ENCODE peak calls at places on chromosomes 13 and 19, in eight cellular contexts. One of them, this sample, is unnamed.

GRCh38 chr13:112066624-112067004 is 335 bp upstream of the SOX1 start:
- DNase-seq in PC-9: no peak
- DNase-seq in GM23248: peak; percentile 34
- DNase-seq in IMR-90: no peak
- DNase-seq in tibial artery: no peak
- DNase-seq in mucosa of descending colon: no peak
- DNase-seq in tibial nerve: no peak
- DNase-seq in heart right ventricle: peak; percentile 57
- DNase-seq in this sample: peak; percentile 14

GRCh38 chr19:17762505-17763229 is 11.4 kb downstream of the FCHO1 start:
- DNase-seq in PC-9: peak; percentile 28
- DNase-seq in GM23248: peak; percentile 57
- DNase-seq in heart right ventricle: no peak
- DNase-seq in IMR-90: peak; percentile 62
- DNase-seq in mucosa of descending colon: no peak
- DNase-seq in tibial artery: no peak
- DNase-seq in tibial nerve: no peak
- DNase-seq in this sample: peak; percentile 79

GRCh38 chr13:48739346-48740037 is 85.8 kb downstream of the CYSLTR2 start:
- DNase-seq in mucosa of descending colon: no peak
- DNase-seq in heart right ventricle: no peak
- DNase-seq in tibial nerve: no peak
- DNase-seq in PC-9: no peak
- DNase-seq in IMR-90: peak; percentile 47
- DNase-seq in tibial artery: no peak
- DNase-seq in GM23248: no peak
- DNase-seq in this sample: peak; percentile 53

GRCh38 chr19:570315-570714 is 2.1 kb upstream of the BSG start:
- DNase-seq in tibial artery: no peak
- DNase-seq in GM23248: no peak
- DNase-seq in PC-9: peak; percentile 34
- DNase-seq in heart right ventricle: no peak
- DNase-seq in mucosa of descending colon: peak; percentile 69
- DNase-seq in IMR-90: no peak
- DNase-seq in tibial nerve: no peak
- DNase-seq in this sample: no peak

GRCh38 chr13:79631260-79631659 is 150.3 kb downstream of the NDFIP2 start:
- DNase-seq in tibial nerve: no peak
- DNase-seq in GM23248: peak; percentile 94
- DNase-seq in IMR-90: peak; percentile 49
- DNase-seq in mucosa of descending colon: no peak
- DNase-seq in tibial artery: no peak
- DNase-seq in PC-9: peak; percentile 59
- DNase-seq in heart right ventricle: peak; percentile 7
- DNase-seq in this sample: peak; percentile 61

GRCh38 chr13:111954681-111955411 is 112.1 kb upstream of the SOX1 start:
- DNase-seq in heart right ventricle: no peak
- DNase-seq in IMR-90: no peak
- DNase-seq in mucosa of descending colon: no peak
- DNase-seq in tibial artery: no peak
- DNase-seq in PC-9: no peak
- DNase-seq in tibial nerve: no peak
- DNase-seq in GM23248: no peak
- DNase-seq in this sample: no peak

GRCh38 chr13:111187879-111188643 is 73.0 kb downstream of the ARHGEF7 start:
- DNase-seq in GM23248: peak; percentile 40
- DNase-seq in PC-9: peak; percentile 27
- DNase-seq in mucosa of descending colon: no peak
- DNase-seq in heart right ventricle: no peak
- DNase-seq in tibial nerve: no peak
- DNase-seq in IMR-90: peak; percentile 67
- DNase-seq in tibial artery: no peak
- DNase-seq in this sample: peak; percentile 58

GRCh38 chr13:105918842-105919741 is 616.4 kb downstream of the EFNB2 start:
- DNase-seq in tibial artery: no peak
- DNase-seq in mucosa of descending colon: peak; percentile 83
- DNase-seq in IMR-90: peak; percentile 82
- DNase-seq in PC-9: peak; percentile 79
- DNase-seq in GM23248: peak; percentile 51
- DNase-seq in tibial nerve: no peak
- DNase-seq in heart right ventricle: no peak
- DNase-seq in this sample: peak; percentile 76

GRCh38 chr19:31541396-31541795 is 192.2 kb upstream of the TSHZ3 start:
- DNase-seq in GM23248: no peak
- DNase-seq in IMR-90: no peak
- DNase-seq in heart right ventricle: no peak
- DNase-seq in PC-9: no peak
- DNase-seq in tibial nerve: no peak
- DNase-seq in mucosa of descending colon: no peak
- DNase-seq in tibial artery: no peak
- DNase-seq in this sample: no peak

GRCh38 chr19:32661318-32661717 is 13.7 kb downstream of the ANKRD27 start:
- DNase-seq in heart right ventricle: no peak
- DNase-seq in tibial artery: no peak
- DNase-seq in PC-9: no peak
- DNase-seq in GM23248: no peak
- DNase-seq in IMR-90: no peak
- DNase-seq in tibial nerve: no peak
- DNase-seq in mucosa of descending colon: peak; percentile 5
- DNase-seq in this sample: no peak

GRCh38 chr13:90564096-90564495 is 783.4 kb upstream of the MIR17HG start:
- DNase-seq in PC-9: no peak
- DNase-seq in mucosa of descending colon: no peak
- DNase-seq in tibial artery: no peak
- DNase-seq in heart right ventricle: no peak
- DNase-seq in GM23248: no peak
- DNase-seq in IMR-90: no peak
- DNase-seq in tibial nerve: no peak
- DNase-seq in this sample: no peak

GRCh38 chr13:90565985-90566713 is 781.3 kb upstream of the MIR17HG start:
- DNase-seq in tibial artery: no peak
- DNase-seq in PC-9: no peak
- DNase-seq in IMR-90: no peak
- DNase-seq in mucosa of descending colon: no peak
- DNase-seq in GM23248: no peak
- DNase-seq in tibial nerve: no peak
- DNase-seq in heart right ventricle: no peak
- DNase-seq in this sample: no peak

GRCh38 chr13:90564566-90564965 is 782.9 kb upstream of the MIR17HG start:
- DNase-seq in PC-9: no peak
- DNase-seq in tibial nerve: no peak
- DNase-seq in heart right ventricle: no peak
- DNase-seq in IMR-90: no peak
- DNase-seq in mucosa of descending colon: no peak
- DNase-seq in GM23248: no peak
- DNase-seq in tibial artery: no peak
- DNase-seq in this sample: no peak

GRCh38 chr13:90568165-90568564 is 779.3 kb upstream of the MIR17HG start:
- DNase-seq in PC-9: no peak
- DNase-seq in heart right ventricle: no peak
- DNase-seq in GM23248: no peak
- DNase-seq in tibial artery: no peak
- DNase-seq in mucosa of descending colon: no peak
- DNase-seq in tibial nerve: no peak
- DNase-seq in IMR-90: no peak
- DNase-seq in this sample: no peak

DNA sequence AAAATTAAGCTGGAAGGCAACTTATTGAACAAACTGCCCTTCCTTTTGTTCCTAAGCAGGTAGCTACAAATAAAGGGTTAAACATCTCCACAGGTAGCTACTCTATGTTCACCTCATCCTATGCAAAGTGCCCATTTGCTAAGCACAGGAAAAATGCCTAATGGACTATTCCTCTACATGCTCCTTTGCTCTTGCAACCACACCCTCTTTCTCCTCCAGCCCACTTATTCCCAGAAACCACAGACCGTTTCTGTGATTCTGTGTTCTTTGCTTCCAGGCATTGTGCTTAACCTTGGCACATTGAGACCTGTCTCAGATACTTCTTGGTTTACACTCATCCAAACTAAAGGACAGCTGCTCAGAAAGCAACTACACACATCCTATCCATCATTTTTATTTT is 785.1 kb upstream of the MIR17HG start:
- DNase-seq in heart right ventricle: no peak
- DNase-seq in mucosa of descending colon: no peak
- DNase-seq in IMR-90: no peak
- DNase-seq in tibial artery: no peak
- DNase-seq in GM23248: no peak
- DNase-seq in tibial nerve: no peak
- DNase-seq in PC-9: no peak
- DNase-seq in this sample: no peak
- H3K4me1 ChIP-seq in heart right ventricle: no peaks in the 10 kb centered on the region
- H3K4me1 ChIP-seq in mucosa of descending colon: no peaks in the 10 kb centered on the region
- H3K4me1 ChIP-seq in IMR-90: no peaks in the 10 kb centered on the region
- H3K4me1 ChIP-seq in tibial artery: no peaks in the 10 kb centered on the region
- H3K4me1 ChIP-seq in GM23248: no peaks in the 10 kb centered on the region
- H3K4me1 ChIP-seq in tibial nerve: no peaks in the 10 kb centered on the region
- H3K4me1 ChIP-seq in PC-9: no peaks in the 10 kb centered on the region
- H3K4me1 ChIP-seq in this sample: no peaks in the 10 kb centered on the region

DNA sequence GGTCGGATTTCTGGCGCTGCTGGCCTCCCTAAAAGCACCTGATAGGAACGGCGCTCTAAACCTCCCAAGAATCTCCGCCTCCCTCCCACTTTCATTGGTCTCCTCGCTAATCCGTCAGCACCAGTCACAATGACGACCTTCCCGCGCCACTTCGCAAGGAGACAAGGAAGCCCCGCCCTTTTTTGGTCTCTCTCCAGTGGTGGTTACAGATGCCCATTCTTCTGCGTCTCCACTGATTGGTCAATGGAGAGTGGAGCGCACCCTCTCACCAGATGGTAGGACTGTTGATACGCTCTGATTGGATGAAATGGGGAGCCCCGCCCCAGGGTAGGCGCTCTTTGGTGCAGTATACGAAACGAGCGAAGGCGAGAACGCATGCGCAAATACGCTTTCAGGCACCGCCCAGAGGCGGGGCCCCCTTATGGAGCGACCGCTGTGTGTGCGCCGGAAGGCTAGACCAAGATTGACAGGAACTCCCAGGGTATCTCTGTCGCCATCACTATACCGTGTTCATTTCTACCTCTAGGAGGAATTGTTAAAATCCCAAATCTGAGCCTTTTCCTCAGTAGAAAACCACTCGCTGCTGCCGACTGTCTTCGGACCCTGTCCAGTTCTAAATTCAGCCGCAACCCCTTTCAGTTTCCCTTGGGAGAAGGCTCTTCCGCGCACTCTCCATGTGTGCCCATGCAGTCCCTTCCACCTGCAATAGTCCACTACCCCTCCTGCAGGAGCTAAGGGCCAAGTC is 617 bp upstream of the HNRNPL start:
- DNase-seq in tibial nerve: peak; percentile 100
- DNase-seq in mucosa of descending colon: peak; percentile 99
- DNase-seq in tibial artery: peak; percentile 100
- DNase-seq in PC-9: peak; percentile 99
- DNase-seq in GM23248: peak; percentile 100
- DNase-seq in heart right ventricle: peak; percentile 100
- DNase-seq in IMR-90: peak; percentile 100
- DNase-seq in this sample: peak; percentile 100
- H3K4me1 ChIP-seq in tibial nerve: peaks cover 33% of the 10 kb centered on the region
- H3K4me1 ChIP-seq in mucosa of descending colon: peaks cover 27% of the 10 kb centered on the region
- H3K4me1 ChIP-seq in tibial artery: no peaks in the 10 kb centered on the region
- H3K4me1 ChIP-seq in PC-9: peaks cover 35% of the 10 kb centered on the region
- H3K4me1 ChIP-seq in GM23248: peaks cover 13% of the 10 kb centered on the region
- H3K4me1 ChIP-seq in heart right ventricle: peaks cover 17% of the 10 kb centered on the region
- H3K4me1 ChIP-seq in IMR-90: peaks cover 15% of the 10 kb centered on the region
- H3K4me1 ChIP-seq in this sample: peaks cover 30% of the 10 kb centered on the region

DNA sequence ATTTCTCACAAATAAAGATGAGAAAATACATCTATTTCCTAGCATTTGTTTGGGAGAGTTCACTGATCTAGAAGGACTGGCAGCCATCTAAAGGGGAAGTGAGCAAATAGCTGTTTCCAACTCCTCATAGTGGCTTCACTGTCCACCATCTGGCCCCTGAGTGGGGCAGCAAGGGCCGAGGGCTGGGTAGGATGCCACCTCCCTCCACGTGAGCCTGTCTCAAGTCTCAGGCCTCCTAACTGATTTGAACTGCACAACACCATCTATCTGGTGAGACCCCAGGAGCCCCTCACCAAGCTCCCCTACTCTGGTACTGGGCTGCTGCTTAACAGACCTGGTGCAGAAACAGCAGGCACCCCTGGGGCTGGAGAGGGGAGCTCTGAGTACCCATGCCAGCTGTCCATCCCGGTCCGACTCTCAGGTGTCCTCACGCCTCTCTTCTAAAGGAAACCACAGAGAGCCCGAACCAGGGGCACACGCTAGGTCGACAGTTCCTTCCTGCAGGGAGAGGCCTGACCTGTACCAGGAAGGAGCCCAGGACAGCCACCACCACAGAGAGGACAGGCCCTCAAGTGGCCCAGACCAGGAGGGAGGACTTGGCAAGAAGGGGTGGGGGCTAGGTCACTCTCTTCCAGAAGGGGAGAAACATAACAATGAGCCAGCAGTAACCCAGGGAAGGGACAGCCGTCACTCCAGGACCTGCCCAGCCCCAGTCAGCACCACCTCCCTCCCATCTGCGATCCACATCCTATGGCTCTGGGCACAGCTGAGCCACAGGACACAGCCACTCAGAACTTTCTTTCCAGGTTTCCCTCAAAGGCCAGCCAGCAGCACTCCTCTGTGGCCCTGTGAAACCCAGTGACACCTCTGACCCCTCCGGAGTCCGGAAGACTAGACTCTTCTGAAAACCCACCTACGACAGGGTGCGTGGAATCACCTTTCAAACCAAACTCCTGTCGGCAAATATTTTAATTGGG is 12.9 kb upstream of the SLC35E1 start:
- DNase-seq in heart right ventricle: no peak
- DNase-seq in PC-9: no peak
- DNase-seq in IMR-90: no peak
- DNase-seq in tibial artery: no peak
- DNase-seq in tibial nerve: no peak
- DNase-seq in GM23248: peak; percentile 34
- DNase-seq in mucosa of descending colon: peak; percentile 57
- DNase-seq in this sample: no peak
- H3K4me1 ChIP-seq in heart right ventricle: peaks cover 58% of the 10 kb centered on the region
- H3K4me1 ChIP-seq in PC-9: peaks cover 22% of the 10 kb centered on the region
- H3K4me1 ChIP-seq in IMR-90: peaks cover 40% of the 10 kb centered on the region
- H3K4me1 ChIP-seq in tibial artery: peaks cover 14% of the 10 kb centered on the region
- H3K4me1 ChIP-seq in tibial nerve: peaks cover 74% of the 10 kb centered on the region
- H3K4me1 ChIP-seq in GM23248: peaks cover 44% of the 10 kb centered on the region
- H3K4me1 ChIP-seq in mucosa of descending colon: peaks cover 69% of the 10 kb centered on the region
- H3K4me1 ChIP-seq in this sample: peaks cover 48% of the 10 kb centered on the region

DNA sequence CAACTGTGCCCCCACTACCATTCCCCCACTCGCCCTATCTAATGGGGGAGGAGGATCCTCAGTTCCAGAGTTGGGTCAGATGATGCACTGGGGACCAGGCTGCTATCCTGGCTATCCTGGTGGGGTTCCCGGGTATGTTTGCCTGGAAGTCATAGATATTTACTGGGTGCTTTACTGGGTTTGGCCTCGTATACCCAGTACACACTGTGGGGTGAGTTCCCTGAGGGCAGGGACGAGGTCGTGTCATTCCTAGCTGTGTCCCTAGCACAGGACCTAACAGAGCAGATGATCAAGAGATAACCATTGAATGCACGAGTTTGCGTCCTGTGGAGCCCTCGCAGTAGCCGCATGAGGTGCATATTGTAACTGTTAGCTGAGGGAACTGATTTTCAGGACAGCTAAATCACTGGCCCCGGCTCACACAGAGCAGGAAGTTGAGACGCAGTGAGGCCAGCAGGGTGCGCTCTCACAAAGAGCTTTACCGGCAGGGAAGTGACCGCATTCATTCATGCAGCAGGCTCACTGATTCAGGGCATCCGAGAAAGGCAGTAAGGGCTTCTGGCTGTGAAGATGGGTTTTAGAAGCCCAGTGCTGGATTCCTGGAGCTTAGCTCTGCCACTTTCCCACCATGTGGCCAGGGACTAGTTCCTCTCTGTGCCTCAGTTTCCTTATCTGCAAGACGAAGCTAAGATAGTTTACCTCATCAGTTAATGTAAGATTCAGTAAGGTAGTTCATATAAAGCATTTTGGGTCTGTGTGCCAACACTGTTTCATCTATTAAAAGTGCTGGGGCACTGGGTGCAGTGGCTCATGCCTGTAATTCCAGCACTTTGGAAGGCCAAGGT is 6.0 kb downstream of the RUVBL2 start:
- DNase-seq in PC-9: peak; percentile 51
- DNase-seq in heart right ventricle: no peak
- DNase-seq in GM23248: peak; percentile 91
- DNase-seq in tibial artery: no peak
- DNase-seq in mucosa of descending colon: no peak
- DNase-seq in IMR-90: peak; percentile 67
- DNase-seq in tibial nerve: no peak
- DNase-seq in this sample: peak; percentile 43
- H3K4me1 ChIP-seq in PC-9: peaks cover 8% of the 10 kb centered on the region
- H3K4me1 ChIP-seq in heart right ventricle: no peaks in the 10 kb centered on the region
- H3K4me1 ChIP-seq in GM23248: peaks cover 4% of the 10 kb centered on the region
- H3K4me1 ChIP-seq in tibial artery: no peaks in the 10 kb centered on the region
- H3K4me1 ChIP-seq in mucosa of descending colon: peaks cover 4% of the 10 kb centered on the region
- H3K4me1 ChIP-seq in IMR-90: peaks cover 2% of the 10 kb centered on the region
- H3K4me1 ChIP-seq in tibial nerve: peaks cover 3% of the 10 kb centered on the region
- H3K4me1 ChIP-seq in this sample: peaks cover 6% of the 10 kb centered on the region

This sample was measured in astrocyte.